ENCODE peak calls at places on chromosomes 7 and 10, in ten cellular contexts. G is adrenal gland, P is esophagus squamous epithelium, N is ovary, V is right lobe of liver, U is heart left ventricle, K is uterus, W is IMR-90, C is lower leg skin, Q is GM12891. H is an unnamed sample.

GRCh38 chr10:60910543-60910942 is 33.4 kb downstream of the RHOBTB1 start:
- DNase-seq in G (peak), P (no peak), N (peak), V (no peak), U (no peak), K (no peak), W (no peak), C (no peak), Q (no peak), H (no peak)

GRCh38 chr7:82443801-82444219 is 233 bp upstream of the CACNA2D1 start:
- DNase-seq in G (peak), P (no peak), N (peak), V (peak), U (peak), K (peak), W (peak), C (peak), Q (peak), H (no peak)

GRCh38 chr7:124155400-124156022 is 122.6 kb upstream of the TMEM229A start:
- DNase-seq in G (no peak), P (no peak), N (no peak), V (no peak), U (no peak), K (no peak), W (peak), C (no peak), Q (no peak), H (no peak)

GRCh38 chr10:71810048-71810750 is 36.9 kb upstream of the VSIR start:
- DNase-seq in G (peak), P (no peak), N (no peak), V (peak), U (no peak), K (no peak), W (no peak), C (no peak), Q (no peak), H (no peak)

GRCh38 chr7:78528964-78529363 is 730.4 kb downstream of the PHTF2 start:
- DNase-seq in G (no peak), P (no peak), N (no peak), V (no peak), U (no peak), K (no peak), W (peak), C (no peak), Q (no peak), H (no peak)

GRCh38 chr7:89757910-89758309 is 396.4 kb upstream of the STEAP1 start:
- DNase-seq in G (no peak), P (no peak), N (no peak), V (no peak), U (no peak), K (no peak), W (no peak), C (no peak), Q (no peak), H (no peak)

GRCh38 chr10:96376483-96376882 is 17.7 kb upstream of the OPALIN start:
- DNase-seq in G (no peak), P (no peak), N (no peak), V (no peak), U (no peak), K (no peak), W (no peak), C (no peak), Q (peak), H (no peak)

GRCh38 chr7:121157341-121157751 is 168.8 kb downstream of the CPED1 start:
- DNase-seq in G (no peak), P (no peak), N (no peak), V (peak), U (no peak), K (no peak), W (no peak), C (no peak), Q (no peak), H (no peak)

GRCh38 chr7:55622241-55622835 is 50.0 kb upstream of the VOPP1 start:
- DNase-seq in G (no peak), P (no peak), N (no peak), V (no peak), U (no peak), K (no peak), W (no peak), C (no peak), Q (no peak), H (no peak)

GRCh38 chr7:104963991-104964385 is 50.0 kb upstream of the KMT2E start:
- DNase-seq in G (no peak), P (no peak), N (no peak), V (no peak), U (no peak), K (no peak), W (peak), C (no peak), Q (no peak), H (peak)

GRCh38 chr7:95441042-95441823 is 6.4 kb upstream of the PON2 start:
- DNase-seq in G (no peak), P (no peak), N (no peak), V (no peak), U (no peak), K (no peak), W (no peak), C (no peak), Q (no peak), H (no peak)

GRCh38 chr7:129607471-129608120 is 3.9 kb upstream of the NRF1 start:
- DNase-seq in G (no peak), P (no peak), N (no peak), V (no peak), U (no peak), K (no peak), W (no peak), C (no peak), Q (peak), H (peak)

GRCh38 chr7:84190016-84190705 is 4.4 kb downstream of the SEMA3A start:
- DNase-seq in G (no peak), P (no peak), N (no peak), V (no peak), U (no peak), K (no peak), W (peak), C (no peak), Q (no peak), H (no peak)

GRCh38 chr7:115618676-115619075 is 411.9 kb downstream of the TFEC start:
- DNase-seq in G (no peak), P (no peak), N (no peak), V (no peak), U (no peak), K (no peak), W (peak), C (no peak), Q (no peak), H (no peak)

GRCh38 chr7:15723840-15724239 is 37.4 kb upstream of the MEOX2 start:
- DNase-seq in G (no peak), P (no peak), N (no peak), V (no peak), U (no peak), K (no peak), W (no peak), C (no peak), Q (no peak), H (no peak)

GRCh38 chr10:86225098-86225782 is 141.4 kb downstream of the GRID1 start:
- DNase-seq in G (no peak), P (no peak), N (no peak), V (no peak), U (peak), K (no peak), W (peak), C (no peak), Q (no peak), H (no peak)

GRCh38 chr7:37853468-37853867 is 5.1 kb downstream of the NME8 start:
- DNase-seq in G (no peak), P (no peak), N (no peak), V (no peak), U (no peak), K (no peak), W (no peak), C (no peak), Q (no peak), H (peak)

GRCh38 chr10:116743266-116744064 is 1.1 kb upstream of the HSPA12A start:
- DNase-seq in G (no peak), P (no peak), N (no peak), V (no peak), U (no peak), K (no peak), W (no peak), C (no peak), Q (no peak), H (no peak)

GRCh38 chr10:97685395-97685958 is 1.6 kb downstream of the AVPI1 start:
- DNase-seq in G (peak), P (no peak), N (no peak), V (peak), U (no peak), K (no peak), W (peak), C (no peak), Q (no peak), H (peak)

GRCh38 chr7:122301291-122301690 is 3.3 kb downstream of the FEZF1 start:
- DNase-seq in G (no peak), P (no peak), N (no peak), V (no peak), U (no peak), K (no peak), W (no peak), C (no peak), Q (no peak), H (no peak)

GRCh38 chr7:39510738-39511372 is 55.3 kb upstream of the YAE1 start:
- DNase-seq in G (no peak), P (no peak), N (no peak), V (no peak), U (no peak), K (no peak), W (peak), C (no peak), Q (no peak), H (no peak)

GRCh38 chr7:81002471-81002870 is 83.6 kb upstream of the SEMA3C start:
- DNase-seq in G (no peak), P (no peak), N (no peak), V (no peak), U (no peak), K (no peak), W (no peak), C (no peak), Q (no peak), H (no peak)

GRCh38 chr10:126857178-126857806 is 47.9 kb upstream of the DOCK1 start:
- DNase-seq in G (no peak), P (no peak), N (no peak), V (no peak), U (no peak), K (no peak), W (no peak), C (peak), Q (no peak), H (no peak)

GRCh38 chr10:84140036-84140379 is 699 bp downstream of the GHITM start:
- DNase-seq in G (peak), P (no peak), N (no peak), V (peak), U (no peak), K (peak), W (peak), C (no peak), Q (no peak), H (peak)

GRCh38 chr10:110498982-110499795 is 1.5 kb downstream of the DUSP5 start:
- DNase-seq in G (peak), P (no peak), N (no peak), V (no peak), U (peak), K (peak), W (peak), C (peak), Q (no peak), H (peak)

GRCh38 chr10:110495731-110496552 is 1.8 kb upstream of the DUSP5 start:
- DNase-seq in G (no peak), P (no peak), N (peak), V (no peak), U (peak), K (peak), W (peak), C (peak), Q (no peak), H (peak)

GRCh38 chr10:110498087-110498981 is 627 bp downstream of the DUSP5 start:
- DNase-seq in G (peak), P (no peak), N (peak), V (no peak), U (peak), K (peak), W (peak), C (peak), Q (no peak), H (peak)

GRCh38 chr10:110496553-110497437 is 912 bp upstream of the DUSP5 start:
- DNase-seq in G (no peak), P (no peak), N (no peak), V (no peak), U (no peak), K (no peak), W (no peak), C (peak), Q (no peak), H (peak)

GRCh38 chr10:110497438-110498086 is at the start of gene DUSP5:
- DNase-seq in G (peak), P (peak), N (peak), V (peak), U (peak), K (peak), W (peak), C (peak), Q (peak), H (peak)
- TF ChIP-seq POLR2A in G (peak), P (no peak), N (peak), V (peak), U (peak), K (peak), W (peak), C (no peak), Q (peak), H (peak)

GRCh38 chr10:1211844-1212570 is 155.8 kb downstream of the WDR37 start:
- DNase-seq in G (no peak), P (no peak), N (no peak), V (no peak), U (no peak), K (no peak), W (no peak), C (no peak), Q (no peak), H (no peak)
- TF ChIP-seq POLR2A in G (no peak), P (no peak), N (no peak), V (no peak), U (no peak), K (no peak), W (no peak), C (no peak), Q (no peak), H (no peak)

GRCh38 chr7:99616359-99617186 is at the start of gene ZSCAN25:
- DNase-seq in G (peak), P (peak), N (peak), V (peak), U (peak), K (peak), W (peak), C (peak), Q (peak), H (peak)
- TF ChIP-seq POLR2A in G (peak), P (no peak), N (peak), V (peak), U (peak), K (no peak), W (peak), C (no peak), Q (peak), H (peak)

GRCh38 chr10:79248341-79248931 is 98.8 kb upstream of the PPIF start:
- DNase-seq in G (peak), P (no peak), N (no peak), V (no peak), U (peak), K (peak), W (no peak), C (peak), Q (no peak), H (no peak)
- TF ChIP-seq POLR2A in G (no peak), P (no peak), N (no peak), V (no peak), U (no peak), K (no peak), W (no peak), C (no peak), Q (no peak), H (no peak)

GRCh38 chr10:101000602-101000991 is 989 bp downstream of the LZTS2 start:
- DNase-seq in G (no peak), P (no peak), N (no peak), V (no peak), U (no peak), K (peak), W (no peak), C (no peak), Q (no peak), H (no peak)

GRCh38 chr10:100998183-100998990 is 1.2 kb upstream of the LZTS2 start:
- DNase-seq in G (peak), P (no peak), N (peak), V (peak), U (peak), K (peak), W (peak), C (peak), Q (no peak), H (peak)

GRCh38 chr10:100998991-100999741 is 442 bp upstream of the LZTS2 start:
- DNase-seq in G (peak), P (no peak), N (peak), V (peak), U (peak), K (peak), W (peak), C (peak), Q (peak), H (peak)

GRCh38 chr10:101001225-101002035 is 1.8 kb downstream of the LZTS2 start:
- DNase-seq in G (peak), P (no peak), N (peak), V (peak), U (peak), K (peak), W (peak), C (peak), Q (no peak), H (peak)

DNA sequence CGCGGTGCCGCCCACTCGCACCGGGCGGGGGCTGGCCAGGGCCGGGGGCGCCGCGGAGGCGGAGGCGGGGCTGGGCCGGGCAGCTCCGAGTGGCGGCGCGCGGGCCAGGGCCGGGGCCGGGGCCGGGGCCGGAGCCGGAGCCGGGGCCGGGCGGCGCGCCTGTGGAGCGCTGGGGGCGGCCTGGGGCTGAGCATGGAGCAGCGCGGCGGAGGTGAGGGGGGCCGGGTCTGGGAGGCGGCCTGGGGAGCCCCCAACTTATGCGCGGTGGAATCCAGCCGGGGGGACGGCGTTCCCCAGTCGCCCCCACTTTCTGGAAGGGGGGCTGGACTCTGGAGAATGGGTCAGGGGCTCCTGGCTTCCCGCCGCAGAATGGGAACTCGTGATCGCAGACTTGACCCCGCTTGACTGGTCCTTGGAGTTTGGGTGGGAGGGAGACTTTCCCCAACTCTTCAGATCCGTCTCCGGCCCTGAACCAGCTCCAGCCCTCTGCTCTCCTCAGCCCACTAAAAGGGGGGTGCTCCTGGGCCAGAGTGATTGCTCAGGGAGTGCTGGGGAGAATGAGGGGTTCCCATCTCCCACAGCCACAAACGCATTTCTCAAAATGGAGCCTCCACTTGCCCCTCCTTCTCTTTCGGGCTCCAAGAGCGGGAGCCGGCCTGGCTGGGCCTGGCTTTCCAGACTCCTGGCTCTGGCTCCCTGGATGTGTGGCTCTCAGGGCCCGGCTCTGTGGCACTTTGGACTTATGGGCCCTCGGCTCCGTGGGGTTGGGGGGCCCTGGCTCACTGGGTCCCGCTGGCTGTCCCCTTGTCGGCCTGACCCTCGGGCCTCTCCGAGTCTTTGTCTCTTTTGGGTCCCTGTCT is at the start of gene LZTS2:
- DNase-seq in G (peak), P (no peak), N (peak), V (no peak), U (no peak), K (peak), W (no peak), C (no peak), Q (no peak), H (peak)
- TF ChIP-seq POLR2A in G (no peak), P (no peak), N (no peak), V (no peak), U (no peak), K (no peak), W (no peak), C (no peak), Q (no peak), H (no peak)

GRCh38 chr10:43049081-43049551 is 27.8 kb upstream of the RET start:
- DNase-seq in G (no peak), P (no peak), N (peak), V (peak), U (peak), K (no peak), W (no peak), C (peak), Q (no peak), H (no peak)
- TF ChIP-seq POLR2A in G (no peak), P (no peak), N (no peak), V (no peak), U (no peak), K (no peak), W (no peak), C (no peak), Q (no peak), H (no peak)

GRCh38 chr7:128236924-128237586 is 4.0 kb upstream of the LEP start:
- DNase-seq in G (no peak), P (no peak), N (no peak), V (no peak), U (no peak), K (no peak), W (peak), C (no peak), Q (no peak), H (peak)
- TF ChIP-seq POLR2A in G (no peak), P (no peak), N (no peak), V (no peak), U (no peak), K (no peak), W (no peak), C (no peak), Q (no peak), H (no peak)

GRCh38 chr10:95187617-95188016 is 6.4 kb upstream of the ACSM6 start:
- DNase-seq in G (no peak), P (no peak), N (no peak), V (no peak), U (no peak), K (no peak), W (no peak), C (no peak), Q (no peak), H (no peak)

GRCh38 chr10:95178797-95179196 is 15.2 kb upstream of the ACSM6 start:
- DNase-seq in G (no peak), P (no peak), N (no peak), V (no peak), U (no peak), K (no peak), W (no peak), C (no peak), Q (no peak), H (no peak)

GRCh38 chr10:95181731-95182130 is 12.3 kb upstream of the ACSM6 start:
- DNase-seq in G (no peak), P (no peak), N (no peak), V (no peak), U (no peak), K (no peak), W (peak), C (no peak), Q (no peak), H (no peak)

GRCh38 chr10:95183132-95183450 is 10.9 kb upstream of the ACSM6 start:
- DNase-seq in G (no peak), P (no peak), N (no peak), V (no peak), U (no peak), K (no peak), W (peak), C (no peak), Q (no peak), H (no peak)

DNA sequence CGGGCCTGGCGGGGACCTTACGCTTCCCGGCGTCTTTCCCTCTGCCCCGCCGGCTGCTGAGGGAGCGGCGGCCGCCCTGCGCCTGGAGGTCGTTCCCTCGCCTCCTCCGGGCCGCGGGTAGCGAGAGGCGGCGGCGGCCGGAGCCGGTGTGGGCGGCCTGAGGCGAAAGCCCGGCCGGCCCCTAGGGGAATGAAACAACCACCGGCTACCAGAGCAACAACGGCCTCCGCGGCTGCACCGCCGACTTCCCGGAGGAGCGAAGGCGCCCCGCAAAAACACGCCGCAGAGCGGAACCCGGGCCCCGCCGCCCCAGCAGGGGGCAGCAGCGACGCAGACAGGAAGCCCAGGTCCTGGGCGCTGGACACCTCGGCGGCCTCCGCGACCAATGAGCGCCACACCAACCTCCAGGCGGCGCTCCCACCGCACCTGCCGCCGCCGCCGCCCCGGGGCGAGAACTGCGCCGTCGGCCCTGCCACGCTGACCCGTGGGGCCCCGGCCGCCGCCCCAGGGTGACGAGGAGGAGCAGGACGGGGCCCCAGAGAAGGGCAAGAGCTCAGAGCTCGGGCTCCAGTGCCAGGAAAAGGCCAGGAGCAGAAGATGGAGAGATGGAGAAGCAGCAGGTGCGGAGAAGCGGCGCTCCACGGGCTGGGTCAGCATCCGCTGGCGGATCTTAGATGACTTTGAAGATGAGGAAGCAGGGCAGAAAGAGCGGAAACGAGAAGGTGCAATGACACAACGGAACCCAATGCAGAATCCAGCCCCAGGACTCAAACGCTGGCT is 10.4 kb upstream of the ACSM6 start:
- DNase-seq in G (peak), P (peak), N (peak), V (peak), U (peak), K (peak), W (peak), C (peak), Q (peak), H (peak)
- TF ChIP-seq POLR2A in G (no peak), P (no peak), N (no peak), V (peak), U (peak), K (no peak), W (no peak), C (no peak), Q (no peak), H (peak)